ENCODE peak calls at places on chromosomes 7 and 10, in five cellular contexts. One of them, this sample, is unnamed. For H3K9me3, the result is how much of the 10 kb centered on the place peaks cover.

GRCh38 chr7:30992414-30992813 is 28.7 kb downstream of the GHRHR start:
- DNase-seq in lower lobe of right lung: no peak
- DNase-seq in spleen: peak
- DNase-seq in tibial nerve: no peak
- DNase-seq in upper lobe of right lung: no peak
- DNase-seq in this sample: no peak

GRCh38 chr10:44306147-44306710 is 78.7 kb downstream of the CXCL12 start:
- DNase-seq in spleen: no peak
- DNase-seq in upper lobe of right lung: no peak
- DNase-seq in lower lobe of right lung: no peak
- DNase-seq in tibial nerve: no peak
- DNase-seq in this sample: no peak

GRCh38 chr7:30556854-30557644 is 37.6 kb upstream of the GARS1 start:
- DNase-seq in spleen: no peak
- DNase-seq in upper lobe of right lung: no peak
- DNase-seq in tibial nerve: no peak
- DNase-seq in lower lobe of right lung: no peak
- DNase-seq in this sample: peak

GRCh38 chr7:155363852-155364600 is 66.3 kb downstream of the INSIG1 start:
- DNase-seq in tibial nerve: no peak
- DNase-seq in upper lobe of right lung: peak
- DNase-seq in spleen: peak
- DNase-seq in lower lobe of right lung: peak
- DNase-seq in this sample: peak

GRCh38 chr7:147182859-147183258 is 1066.3 kb downstream of the CNTNAP2 start:
- DNase-seq in lower lobe of right lung: no peak
- DNase-seq in tibial nerve: no peak
- DNase-seq in spleen: no peak
- DNase-seq in upper lobe of right lung: no peak
- DNase-seq in this sample: no peak

GRCh38 chr7:2554654-2555053 is 670 bp downstream of the BRAT1 start:
- DNase-seq in spleen: peak
- DNase-seq in upper lobe of right lung: peak
- DNase-seq in lower lobe of right lung: peak
- DNase-seq in tibial nerve: no peak
- DNase-seq in this sample: peak

GRCh38 chr7:56222866-56223265 is 106.6 kb upstream of the NUPR2 start:
- DNase-seq in tibial nerve: no peak
- DNase-seq in upper lobe of right lung: no peak
- DNase-seq in spleen: no peak
- DNase-seq in lower lobe of right lung: no peak
- DNase-seq in this sample: no peak

GRCh38 chr7:80273327-80273726 is 138.7 kb downstream of the GNAI1 start:
- DNase-seq in tibial nerve: no peak
- DNase-seq in upper lobe of right lung: no peak
- DNase-seq in spleen: no peak
- DNase-seq in lower lobe of right lung: no peak
- DNase-seq in this sample: no peak

GRCh38 chr10:123790132-123790885 is 101.3 kb downstream of the CPXM2 start:
- DNase-seq in spleen: no peak
- DNase-seq in upper lobe of right lung: no peak
- DNase-seq in tibial nerve: no peak
- DNase-seq in lower lobe of right lung: no peak
- DNase-seq in this sample: no peak

GRCh38 chr7:50793115-50793946 is 10.6 kb upstream of the GRB10 start:
- DNase-seq in lower lobe of right lung: peak
- DNase-seq in tibial nerve: peak
- DNase-seq in spleen: peak
- DNase-seq in upper lobe of right lung: peak
- DNase-seq in this sample: no peak

GRCh38 chr7:67625257-67625713 is 628.7 kb downstream of the TYW1 start:
- DNase-seq in lower lobe of right lung: peak
- DNase-seq in upper lobe of right lung: peak
- DNase-seq in tibial nerve: peak
- DNase-seq in spleen: peak
- DNase-seq in this sample: peak

GRCh38 chr10:83983578-83984255 is 155.6 kb upstream of the GHITM start:
- DNase-seq in spleen: no peak
- DNase-seq in upper lobe of right lung: no peak
- DNase-seq in lower lobe of right lung: no peak
- DNase-seq in tibial nerve: no peak
- DNase-seq in this sample: peak

GRCh38 chr7:131076711-131077170 is 250.9 kb upstream of the MKLN1 start:
- DNase-seq in upper lobe of right lung: no peak
- DNase-seq in spleen: no peak
- DNase-seq in tibial nerve: no peak
- DNase-seq in lower lobe of right lung: no peak
- DNase-seq in this sample: no peak

GRCh38 chr7:135713836-135714470 is 14.0 kb downstream of the SLC13A4 start:
- DNase-seq in tibial nerve: no peak
- DNase-seq in spleen: no peak
- DNase-seq in lower lobe of right lung: no peak
- DNase-seq in upper lobe of right lung: no peak
- DNase-seq in this sample: no peak

GRCh38 chr7:137882261-137882668 is 35.5 kb upstream of the DGKI start:
- DNase-seq in spleen: no peak
- DNase-seq in tibial nerve: no peak
- DNase-seq in lower lobe of right lung: no peak
- DNase-seq in upper lobe of right lung: no peak
- DNase-seq in this sample: peak

GRCh38 chr7:150848561-150849115 is 3.7 kb upstream of the AOC1 start:
- DNase-seq in tibial nerve: no peak
- DNase-seq in upper lobe of right lung: no peak
- DNase-seq in spleen: no peak
- DNase-seq in lower lobe of right lung: no peak
- DNase-seq in this sample: no peak

GRCh38 chr10:70379581-70380176 is 2.7 kb downstream of the LRRC20 start:
- DNase-seq in upper lobe of right lung: no peak
- DNase-seq in tibial nerve: no peak
- DNase-seq in lower lobe of right lung: no peak
- DNase-seq in spleen: no peak
- DNase-seq in this sample: no peak

GRCh38 chr7:99969298-99969697 is 6.5 kb downstream of the AZGP1 start:
- DNase-seq in tibial nerve: no peak
- DNase-seq in lower lobe of right lung: no peak
- DNase-seq in spleen: no peak
- DNase-seq in upper lobe of right lung: no peak
- DNase-seq in this sample: no peak

GRCh38 chr10:22058195-22058594 is 54.7 kb upstream of the DNAJC1 start:
- DNase-seq in spleen: no peak
- DNase-seq in upper lobe of right lung: no peak
- DNase-seq in lower lobe of right lung: no peak
- DNase-seq in tibial nerve: no peak
- DNase-seq in this sample: no peak

GRCh38 chr10:100041620-100042019 is 31.9 kb upstream of the DNMBP start:
- DNase-seq in spleen: no peak
- DNase-seq in upper lobe of right lung: no peak
- DNase-seq in tibial nerve: no peak
- DNase-seq in lower lobe of right lung: no peak
- DNase-seq in this sample: no peak

GRCh38 chr7:118573065-118573464 is 348.6 kb downstream of the ANKRD7 start:
- DNase-seq in lower lobe of right lung: no peak
- DNase-seq in spleen: no peak
- DNase-seq in tibial nerve: no peak
- DNase-seq in upper lobe of right lung: no peak
- DNase-seq in this sample: no peak

GRCh38 chr7:137343483-137343841 is at the start of gene PTN:
- DNase-seq in upper lobe of right lung: no peak
- DNase-seq in spleen: no peak
- DNase-seq in tibial nerve: no peak
- DNase-seq in lower lobe of right lung: no peak
- DNase-seq in this sample: no peak

GRCh38 chr7:78221961-78222751 is 423.6 kb downstream of the PHTF2 start:
- DNase-seq in upper lobe of right lung: no peak
- DNase-seq in tibial nerve: no peak
- DNase-seq in lower lobe of right lung: no peak
- DNase-seq in spleen: no peak
- DNase-seq in this sample: no peak

GRCh38 chr7:87926581-87927461 is 7.2 kb upstream of the ADAM22 start:
- DNase-seq in upper lobe of right lung: no peak
- DNase-seq in lower lobe of right lung: no peak
- DNase-seq in spleen: no peak
- DNase-seq in tibial nerve: no peak
- DNase-seq in this sample: no peak

GRCh38 chr7:127437241-127437640 is 44.7 kb upstream of the ZNF800 start:
- DNase-seq in lower lobe of right lung: no peak
- DNase-seq in spleen: no peak
- DNase-seq in tibial nerve: no peak
- DNase-seq in upper lobe of right lung: no peak
- DNase-seq in this sample: no peak
- H3K4me3 ChIP-seq in lower lobe of right lung: no peak
- H3K4me3 ChIP-seq in spleen: no peak
- H3K4me3 ChIP-seq in tibial nerve: no peak
- H3K4me3 ChIP-seq in upper lobe of right lung: no peak
- H3K4me3 ChIP-seq in this sample: no peak

GRCh38 chr10:14345262-14345661 is 14.5 kb upstream of the FRMD4A start:
- DNase-seq in upper lobe of right lung: no peak
- DNase-seq in tibial nerve: no peak
- DNase-seq in lower lobe of right lung: no peak
- DNase-seq in spleen: no peak
- DNase-seq in this sample: no peak
- H3K9me3 ChIP-seq in upper lobe of right lung: under half
- H3K9me3 ChIP-seq in tibial nerve: under half
- H3K9me3 ChIP-seq in lower lobe of right lung: under half
- H3K9me3 ChIP-seq in spleen: under half
- H3K9me3 ChIP-seq in this sample: under half

DNA sequence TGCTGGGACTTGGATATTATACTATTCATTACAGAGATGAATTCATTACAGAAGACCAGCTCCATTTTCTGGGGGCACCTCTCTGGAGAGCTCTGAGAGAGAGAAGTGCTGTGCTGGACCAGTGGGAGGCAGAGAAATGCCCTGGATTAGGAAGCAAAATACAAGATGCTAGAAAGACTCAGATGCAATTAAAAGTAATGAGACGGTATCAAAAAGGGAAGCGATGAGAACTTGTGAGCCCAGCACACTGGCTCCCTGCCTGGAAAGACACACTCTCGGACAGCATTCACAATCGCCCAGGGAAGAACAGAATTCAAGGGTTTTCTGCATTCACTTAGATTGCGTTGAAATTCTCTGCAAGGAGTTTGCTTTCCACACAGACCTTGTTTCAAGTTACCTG is 3.5 kb upstream of the FRAT2 start:
- DNase-seq in spleen: no peak
- DNase-seq in tibial nerve: peak
- DNase-seq in lower lobe of right lung: no peak
- DNase-seq in upper lobe of right lung: no peak
- DNase-seq in this sample: no peak
- H3K4me3 ChIP-seq in spleen: no peak
- H3K4me3 ChIP-seq in tibial nerve: no peak
- H3K4me3 ChIP-seq in lower lobe of right lung: no peak
- H3K4me3 ChIP-seq in upper lobe of right lung: no peak
- H3K4me3 ChIP-seq in this sample: no peak

DNA sequence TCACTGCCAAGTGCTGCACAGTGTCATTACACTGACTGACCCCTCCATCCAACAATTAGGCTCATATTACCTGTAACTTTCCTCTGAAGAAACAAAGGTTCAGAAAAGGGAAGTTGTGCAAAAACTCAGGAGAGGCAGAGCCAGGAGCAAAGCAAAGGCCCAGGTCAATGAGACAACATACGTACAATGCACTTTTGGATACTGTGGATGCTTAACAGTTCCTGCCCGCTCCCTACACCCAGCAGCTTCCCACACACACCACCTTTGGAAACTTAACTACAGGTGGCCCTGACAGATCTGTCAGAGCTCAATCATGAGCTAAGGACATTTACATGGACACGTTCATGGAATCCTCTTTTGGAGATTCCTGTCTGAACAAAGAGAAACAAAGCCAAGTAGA is 515.9 kb downstream of the GRID1 start:
- DNase-seq in tibial nerve: no peak
- DNase-seq in lower lobe of right lung: no peak
- DNase-seq in spleen: no peak
- DNase-seq in upper lobe of right lung: no peak
- DNase-seq in this sample: no peak
- H3K9me3 ChIP-seq in tibial nerve: under half
- H3K9me3 ChIP-seq in lower lobe of right lung: under half
- H3K9me3 ChIP-seq in spleen: under half
- H3K9me3 ChIP-seq in upper lobe of right lung: under half
- H3K9me3 ChIP-seq in this sample: under half

DNA sequence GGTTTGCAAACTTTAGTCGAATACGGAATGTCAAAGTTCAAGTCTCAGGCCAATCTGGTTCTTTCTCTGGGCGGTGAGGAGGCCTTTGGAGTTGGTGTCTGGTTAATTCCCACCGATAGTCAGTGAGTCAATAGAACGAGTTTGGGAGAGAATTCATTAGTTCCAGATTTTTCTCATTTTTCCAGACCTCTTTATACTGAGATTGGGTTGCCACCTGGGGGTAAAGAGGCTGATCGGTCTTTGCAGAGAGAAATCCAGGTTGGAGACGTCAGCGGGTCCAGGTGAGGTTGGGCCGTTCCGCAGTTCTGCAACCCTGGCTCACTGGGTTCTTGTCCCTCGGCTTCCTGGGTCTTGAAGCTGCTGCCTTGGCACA is 1.3 kb downstream of the CUX1 start:
- DNase-seq in spleen: no peak
- DNase-seq in lower lobe of right lung: no peak
- DNase-seq in upper lobe of right lung: no peak
- DNase-seq in tibial nerve: no peak
- DNase-seq in this sample: no peak
- H3K4me3 ChIP-seq in spleen: no peak
- H3K4me3 ChIP-seq in lower lobe of right lung: peak
- H3K4me3 ChIP-seq in upper lobe of right lung: peak
- H3K4me3 ChIP-seq in tibial nerve: no peak
- H3K4me3 ChIP-seq in this sample: no peak

GRCh38 chr7:57328963-57329362 is 121.0 kb upstream of the ZNF716 start:
- DNase-seq in tibial nerve: no peak
- DNase-seq in upper lobe of right lung: peak
- DNase-seq in lower lobe of right lung: no peak
- DNase-seq in spleen: no peak
- DNase-seq in this sample: no peak
- H3K9me3 ChIP-seq in tibial nerve: under half
- H3K9me3 ChIP-seq in upper lobe of right lung: under half
- H3K9me3 ChIP-seq in lower lobe of right lung: under half
- H3K9me3 ChIP-seq in spleen: under half
- H3K9me3 ChIP-seq in this sample: under half

GRCh38 chr10:73495884-73496674 is at the start of gene PPP3CB:
- DNase-seq in spleen: peak
- DNase-seq in upper lobe of right lung: peak
- DNase-seq in tibial nerve: peak
- DNase-seq in lower lobe of right lung: peak
- DNase-seq in this sample: peak

GRCh38 chr10:73495226-73495883 is 469 bp downstream of the PPP3CB start:
- DNase-seq in lower lobe of right lung: peak
- DNase-seq in spleen: peak
- DNase-seq in tibial nerve: peak
- DNase-seq in upper lobe of right lung: peak
- DNase-seq in this sample: peak

GRCh38 chr10:73494877-73495225 is 973 bp downstream of the PPP3CB start:
- DNase-seq in upper lobe of right lung: no peak
- DNase-seq in lower lobe of right lung: no peak
- DNase-seq in spleen: no peak
- DNase-seq in tibial nerve: no peak
- DNase-seq in this sample: no peak

GRCh38 chr10:73493781-73494180 is 2.0 kb downstream of the PPP3CB start:
- DNase-seq in tibial nerve: no peak
- DNase-seq in spleen: no peak
- DNase-seq in upper lobe of right lung: no peak
- DNase-seq in lower lobe of right lung: no peak
- DNase-seq in this sample: no peak

GRCh38 chr10:73494213-73494612 is 1.6 kb downstream of the PPP3CB start:
- DNase-seq in upper lobe of right lung: no peak
- DNase-seq in tibial nerve: no peak
- DNase-seq in lower lobe of right lung: no peak
- DNase-seq in spleen: no peak
- DNase-seq in this sample: no peak
- H3K4me3 ChIP-seq in upper lobe of right lung: peak
- H3K4me3 ChIP-seq in tibial nerve: peak
- H3K4me3 ChIP-seq in lower lobe of right lung: peak
- H3K4me3 ChIP-seq in spleen: peak
- H3K4me3 ChIP-seq in this sample: peak

GRCh38 chr10:94029955-94030354 is 36.2 kb downstream of the PLCE1 start:
- DNase-seq in lower lobe of right lung: no peak
- DNase-seq in spleen: no peak
- DNase-seq in tibial nerve: no peak
- DNase-seq in upper lobe of right lung: no peak
- DNase-seq in this sample: no peak
- H3K9me3 ChIP-seq in lower lobe of right lung: under half
- H3K9me3 ChIP-seq in spleen: under half
- H3K9me3 ChIP-seq in tibial nerve: under half
- H3K9me3 ChIP-seq in upper lobe of right lung: under half
- H3K9me3 ChIP-seq in this sample: under half

This sample was measured in RWPE2.